ENCODE peak calls at places on chromosomes 12 and 14, in six cellular contexts. D is GM12878, A is endodermal cell, P is neural progenitor cell, Q is astrocyte, C is mammary epithelial cell. J is an unnamed sample.

GRCh38 chr12:50985322-50985721 is 33.0 kb downstream of the HIGD1C start:
- DNase-seq in C (peak), Q (peak), D (no peak), P (no peak), A (no peak), J (no peak)

GRCh38 chr12:117042171-117042809 is 56.9 kb downstream of the TESC start:
- DNase-seq in D (no peak), A (peak), P (no peak), Q (no peak), C (no peak), J (no peak)

GRCh38 chr14:71004481-71004880 is 97.2 kb downstream of the PCNX1 start:
- DNase-seq in D (no peak), C (no peak), P (no peak), A (no peak), Q (no peak), J (no peak)

GRCh38 chr14:58826845-58827686 is 189.3 kb downstream of the DACT1 start:
- DNase-seq in A (no peak), D (no peak), C (no peak), Q (no peak), P (no peak), J (no peak)

GRCh38 chr14:105999361-106000028 is 473.1 kb downstream of the TMEM121 start:
- DNase-seq in C (no peak), D (no peak), A (peak), P (peak), Q (no peak), J (peak)

GRCh38 chr12:23333938-23334337 is 615.5 kb downstream of the SOX5 start:
- DNase-seq in P (no peak), D (no peak), A (no peak), C (no peak), Q (no peak), J (no peak)

GRCh38 chr12:89951050-89951693 is 242.5 kb upstream of the ATP2B1 start:
- DNase-seq in D (no peak), A (no peak), C (peak), P (no peak), Q (peak), J (no peak)

GRCh38 chr12:21989819-21990412 is 48.7 kb upstream of the ABCC9 start:
- DNase-seq in A (no peak), Q (peak), P (no peak), C (no peak), D (no peak), J (no peak)

GRCh38 chr14:39683711-39684110 is 251.5 kb upstream of the FBXO33 start:
- DNase-seq in Q (peak), A (no peak), D (no peak), C (no peak), P (no peak), J (no peak)

GRCh38 chr12:123085730-123086487 is 65.0 kb downstream of the PITPNM2 start:
- DNase-seq in Q (peak), P (no peak), D (no peak), C (peak), A (no peak), J (peak)

GRCh38 chr12:32240833-32241232 is 134.2 kb downstream of the BICD1 start:
- DNase-seq in A (no peak), C (peak), P (no peak), D (no peak), Q (peak), J (no peak)

GRCh38 chr14:103552011-103552797 is 10.3 kb downstream of the BAG5 start:
- DNase-seq in P (no peak), A (no peak), C (peak), Q (peak), D (no peak), J (peak)

GRCh38 chr14:101730626-101731186 is 30.8 kb upstream of the PPP2R5C start:
- DNase-seq in C (no peak), A (peak), Q (no peak), P (no peak), D (no peak), J (no peak)

GRCh38 chr12:8519208-8519607 is 5.9 kb downstream of the CLEC4D start:
- DNase-seq in D (no peak), Q (no peak), P (no peak), A (no peak), C (no peak), J (no peak)

GRCh38 chr14:50774542-50775267 is 56.3 kb downstream of the NIN start:
- DNase-seq in D (no peak), Q (no peak), P (no peak), C (no peak), A (no peak), J (no peak)
- H3K9ac ChIP-seq in D (no peak), Q (peak), P (no peak), C (no peak), A (no peak), J (no peak)

GRCh38 chr12:112980491-112981158 is 2.3 kb downstream of the OAS2 start:
- DNase-seq in A (no peak), Q (no peak), D (no peak), P (no peak), C (no peak), J (no peak)

GRCh38 chr12:112977641-112978040 is 678 bp upstream of the OAS2 start:
- DNase-seq in Q (no peak), D (no peak), P (no peak), A (no peak), C (no peak), J (no peak)

GRCh38 chr12:112977139-112977538 is 1.2 kb upstream of the OAS2 start:
- DNase-seq in P (no peak), C (no peak), D (no peak), Q (no peak), A (no peak), J (no peak)

GRCh38 chr12:112978163-112979081 is at the start of gene OAS2:
- DNase-seq in A (peak), P (peak), Q (no peak), C (peak), D (peak), J (peak)

DNA sequence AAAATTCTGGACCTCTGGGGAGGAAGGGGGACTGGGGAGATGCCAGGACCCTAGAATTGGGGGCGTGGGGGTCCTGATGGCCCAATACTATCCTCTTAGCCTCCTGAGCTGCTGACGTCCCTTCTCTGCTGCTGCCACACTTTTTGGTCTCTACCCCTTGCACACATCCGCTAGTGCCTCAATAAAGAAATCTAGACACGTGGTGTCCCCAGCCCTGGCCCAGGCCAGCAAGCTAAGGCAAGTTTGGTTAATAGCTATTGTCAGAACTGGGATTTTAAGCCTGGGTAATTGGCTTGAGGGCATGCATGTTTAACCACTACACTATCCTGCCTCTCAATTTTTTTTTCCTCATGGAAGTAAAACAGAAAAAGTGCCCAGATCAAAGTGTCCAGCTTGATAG is 962 bp downstream of the OAS2 start:
- DNase-seq in P (no peak), Q (no peak), A (no peak), C (peak), D (peak), J (no peak)
- H3K27ac ChIP-seq in P (no peak), Q (no peak), A (no peak), C (no peak), D (peak), J (peak)

DNA sequence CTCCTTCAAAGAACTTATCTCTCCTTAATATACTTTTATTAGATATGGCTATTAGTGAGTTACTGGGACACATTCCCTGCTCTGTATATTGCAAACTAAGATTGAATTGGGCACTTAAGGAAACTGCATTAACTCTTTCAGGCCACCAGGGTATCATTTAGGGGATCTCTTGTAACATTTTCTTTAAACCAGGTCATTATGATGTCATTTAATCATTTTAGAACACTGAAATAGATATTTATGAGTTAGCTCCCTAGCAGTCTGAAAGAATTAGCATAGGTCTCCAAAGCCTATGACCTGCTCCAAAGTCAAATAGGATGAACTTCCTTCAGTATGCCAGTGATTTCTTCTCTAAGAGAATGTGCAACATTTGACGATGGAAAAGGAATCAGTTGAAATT is 506.9 kb downstream of the FOXG1 start:
- DNase-seq in D (no peak), A (no peak), Q (no peak), C (no peak), P (no peak), J (no peak)
- TF ChIP-seq CTCF in D (no peak), A (peak), Q (no peak), C (no peak), P (peak), J (no peak)

GRCh38 chr14:88895116-88895515 is 70.7 kb downstream of the TTC8 start:
- DNase-seq in D (no peak), C (peak), Q (peak), P (no peak), A (no peak), J (no peak)
- H3K9ac ChIP-seq in D (no peak), C (no peak), Q (no peak), P (no peak), A (no peak), J (no peak)

GRCh38 chr12:68745376-68745903 is 536 bp upstream of the SLC35E3 start:
- DNase-seq in Q (no peak), D (no peak), C (no peak), A (no peak), P (no peak), J (no peak)

GRCh38 chr12:68746572-68747180 is 700 bp downstream of the SLC35E3 start:
- DNase-seq in A (peak), C (peak), P (peak), D (peak), Q (peak), J (peak)

GRCh38 chr12:68739891-68740290 is 6.1 kb upstream of the SLC35E3 start:
- DNase-seq in D (no peak), Q (no peak), P (no peak), C (no peak), A (no peak), J (no peak)

GRCh38 chr12:68745904-68746571 is at the start of gene SLC35E3:
- DNase-seq in P (peak), C (peak), A (peak), Q (peak), D (peak), J (peak)

GRCh38 chr12:68743416-68743815 is 2.6 kb upstream of the SLC35E3 start:
- DNase-seq in D (no peak), C (no peak), P (no peak), Q (no peak), A (no peak), J (no peak)
- H3K27ac ChIP-seq in D (no peak), C (no peak), P (no peak), Q (no peak), A (no peak), J (no peak)

J was measured in kidney.